ENCODE peak calls at places on chromosome 11, in five cellular contexts. R is neural progenitor cell, H is H9, D is IMR-90, F is colonic mucosa. A is an unnamed sample.

GRCh38 chr11:45654242-45654641 is 11.2 kb downstream of the CHST1 start:
- DNase-seq in R (no peak), H (peak; percentile 23), D (no peak), F (peak; percentile 15), A (peak; percentile 45)

GRCh38 chr11:27464155-27464759 is 8.3 kb downstream of the LGR4 start:
- DNase-seq in R (no peak), H (no peak), D (peak; percentile 44), F (peak; percentile 29), A (no peak)

GRCh38 chr11:27770576-27770975 is 70.3 kb upstream of the BDNF start:
- DNase-seq in R (no peak), H (no peak), D (no peak), F (no peak), A (no peak)

GRCh38 chr11:4063348-4063747 is 31.3 kb upstream of the RRM1 start:
- DNase-seq in R (no peak), H (no peak), D (peak; percentile 38), F (no peak), A (no peak)

GRCh38 chr11:126317681-126318641 is 14.1 kb downstream of the DCPS start:
- DNase-seq in R (no peak), H (no peak), D (peak; percentile 83), F (peak; percentile 46), A (no peak)

GRCh38 chr11:61378713-61379313 is 13.6 kb upstream of the TMEM216 start:
- DNase-seq in R (no peak), H (no peak), D (peak; percentile 97), F (no peak), A (no peak)

GRCh38 chr11:47946682-47947575 is 33.4 kb upstream of the PTPRJ start:
- DNase-seq in R (no peak), H (peak; percentile 48), D (peak; percentile 95), F (peak; percentile 82), A (peak; percentile 77)

GRCh38 chr11:60078742-60079141 is 9.7 kb upstream of the MS4A2 start:
- DNase-seq in R (no peak), H (no peak), D (no peak), F (no peak), A (no peak)

GRCh38 chr11:131468565-131468964 is 98.2 kb downstream of the NTM start:
- DNase-seq in R (no peak), H (no peak), D (no peak), F (no peak), A (no peak)

GRCh38 chr11:17988465-17988864 is 24.4 kb downstream of the SERGEF start:
- DNase-seq in R (no peak), H (no peak), D (no peak), F (no peak), A (no peak)

GRCh38 chr11:44575288-44575672 is 9.8 kb downstream of the CD82 start:
- DNase-seq in R (no peak), H (no peak), D (peak; percentile 90), F (no peak), A (no peak)

GRCh38 chr11:7548659-7549283 is 35.0 kb downstream of the PPFIBP2 start:
- DNase-seq in R (peak; percentile 70), H (peak; percentile 89), D (no peak), F (peak; percentile 63), A (peak; percentile 95)

GRCh38 chr11:61160487-61161189 is 588 bp downstream of the VPS37C start:
- DNase-seq in R (no peak), H (no peak), D (no peak), F (no peak), A (peak; percentile 65)

GRCh38 chr11:114259551-114259983 is 36.6 kb upstream of the NNMT start:
- DNase-seq in R (no peak), H (no peak), D (no peak), F (no peak), A (no peak)

GRCh38 chr11:60970369-60970774 is 1.1 kb upstream of the CD6 start:
- DNase-seq in R (peak; percentile 68), H (peak; percentile 69), D (peak; percentile 29), F (peak; percentile 67), A (peak; percentile 85)

GRCh38 chr11:128757886-128758612 is 64.2 kb downstream of the FLI1 start:
- DNase-seq in R (no peak), H (no peak), D (no peak), F (no peak), A (no peak)

GRCh38 chr11:128759597-128759996 is 65.7 kb downstream of the FLI1 start:
- DNase-seq in R (no peak), H (no peak), D (peak; percentile 90), F (no peak), A (no peak)

GRCh38 chr11:128761339-128761738 is 67.5 kb downstream of the FLI1 start:
- DNase-seq in R (no peak), H (no peak), D (no peak), F (no peak), A (no peak)

GRCh38 chr11:128757235-128757711 is 63.4 kb downstream of the FLI1 start:
- DNase-seq in R (no peak), H (peak; percentile 58), D (peak; percentile 48), F (peak; percentile 43), A (peak; percentile 80)

DNA sequence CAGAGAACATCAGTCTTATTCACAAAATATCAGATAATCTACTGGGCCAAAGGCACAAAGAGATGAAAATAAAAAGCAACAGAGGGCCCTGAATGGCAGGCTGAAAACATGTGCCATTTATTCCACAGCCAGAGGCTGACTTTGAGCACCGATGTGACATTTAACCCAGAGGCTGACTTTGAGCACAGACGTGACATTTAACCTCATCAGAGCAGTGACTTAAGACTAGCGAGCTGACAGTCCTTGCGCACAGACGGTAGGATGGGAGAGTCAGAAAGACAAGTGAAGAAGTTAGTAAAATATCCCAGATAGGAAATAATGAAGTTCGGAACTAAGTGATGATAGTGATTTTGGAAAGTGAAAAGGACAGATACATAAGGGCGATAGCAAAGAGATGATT is 65.3 kb downstream of the FLI1 start:
- DNase-seq in R (no peak), H (no peak), D (no peak), F (no peak), A (no peak)
- H3K27ac ChIP-seq in R (no peak overlapping the region), H (no peak overlapping the region), D (no peak overlapping the region), F (no peak overlapping the region), A (no peak overlapping the region)

DNA sequence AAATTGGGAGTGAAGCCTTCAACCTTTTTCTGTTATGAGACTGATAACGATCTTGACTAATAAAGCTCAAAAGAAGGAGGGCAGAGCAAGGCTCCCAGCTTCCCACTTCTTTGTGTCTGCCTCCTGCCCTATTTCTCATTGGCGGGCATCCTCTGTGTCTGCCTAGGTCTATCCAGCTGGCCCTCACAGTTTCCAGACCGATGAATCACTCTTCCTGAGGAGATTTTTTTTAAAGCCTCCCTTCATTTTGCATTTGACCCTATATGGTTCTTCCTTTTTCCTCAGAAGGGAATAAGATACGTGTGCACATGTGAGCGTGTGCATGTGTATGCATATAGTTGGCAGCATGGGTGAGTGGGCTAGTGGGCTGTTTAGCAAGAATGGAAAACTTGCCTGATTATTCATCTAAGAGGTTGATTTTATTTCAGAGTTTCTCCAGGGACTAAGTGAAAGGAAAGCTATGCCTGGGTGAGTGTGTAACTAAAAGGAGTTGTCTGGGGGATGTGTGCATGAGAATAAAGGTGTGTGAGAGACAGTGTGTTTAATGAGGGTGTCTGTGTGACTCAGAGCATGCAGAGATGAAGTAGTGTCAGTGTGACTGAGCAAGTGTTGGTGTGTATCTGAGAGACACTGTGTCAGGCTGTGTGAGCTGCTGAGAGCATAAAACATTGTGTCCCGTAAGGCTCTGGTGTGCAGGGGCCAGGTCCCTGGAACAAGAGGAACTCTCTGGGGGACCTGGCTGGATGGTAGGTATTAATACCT is 12.2 kb downstream of the PHLDB1 start:
- DNase-seq in R (no peak), H (no peak), D (peak; percentile 98), F (no peak), A (no peak)
- H3K9ac ChIP-seq in R (no peak overlapping the region), H (no peak overlapping the region), D (peak overlapping the region; percentile 76), F (peak overlapping the region; percentile 16), A (no peak overlapping the region)

GRCh38 chr11:107928046-107928766 is at the start of gene RAB39A:
- DNase-seq in R (peak; percentile 98), H (peak; percentile 99), D (peak; percentile 79), F (peak; percentile 92), A (peak; percentile 100)
- H3K27ac ChIP-seq in R (no peak within 1 kb of the TSS), H (no peak within 1 kb of the TSS), D (no peak within 1 kb of the TSS), F (no peak within 1 kb of the TSS), A (no peak within 1 kb of the TSS)

GRCh38 chr11:15801616-15802015 is 554.7 kb downstream of the SOX6 start:
- DNase-seq in R (no peak), H (no peak), D (no peak), F (no peak), A (no peak)

GRCh38 chr11:15805726-15806125 is 550.6 kb downstream of the SOX6 start:
- DNase-seq in R (no peak), H (no peak), D (no peak), F (no peak), A (no peak)

GRCh38 chr11:15795378-15795777 is 561.0 kb downstream of the SOX6 start:
- DNase-seq in R (no peak), H (no peak), D (no peak), F (no peak), A (no peak)

GRCh38 chr11:15801126-15801525 is 555.2 kb downstream of the SOX6 start:
- DNase-seq in R (no peak), H (no peak), D (no peak), F (no peak), A (no peak)

GRCh38 chr11:15800121-15800800 is 556.1 kb downstream of the SOX6 start:
- DNase-seq in R (no peak), H (no peak), D (peak; percentile 86), F (peak; percentile 26), A (no peak)
- H3K9ac ChIP-seq in R (no peak overlapping the region), H (no peak overlapping the region), D (peak overlapping the region; percentile 52), F (no peak overlapping the region), A (no peak overlapping the region)

A was measured in endodermal cell.